ENCODE peak calls at places on chromosomes 2 and 18, in seven cellular contexts. B is GM19239; I is aorta; L is H7; V is activated CD8-positive, alpha-beta memory T cell treated with anti-CD3 and anti-CD28 coated beads, Interleukin-2, amount 10 ng/mL, durations not matched to agents 7 days and 5 days; X is omental fat pad; Z is astrocyte. T is an unnamed sample.

GRCh38 chr2:158776236-158776635 is 18.9 kb upstream of the DAPL1 start:
- DNase-seq in B (no peak), I (no peak), L (no peak), V (no peak), X (no peak), Z (no peak), T (no peak)

GRCh38 chr18:54127759-54128378 is 96.6 kb downstream of the MBD2 start:
- DNase-seq in B (no peak), I (no peak), L (peak; percentile 46), V (peak; percentile 55), X (no peak), Z (no peak), T (peak; percentile 31)

GRCh38 chr2:71945133-71945959 is 202.3 kb downstream of the CYP26B1 start:
- DNase-seq in B (no peak), I (no peak), L (no peak), V (no peak), X (no peak), Z (no peak), T (no peak)

GRCh38 chr2:200975672-200976071 is 12.2 kb upstream of the ORC2 start:
- DNase-seq in B (no peak), I (no peak), L (no peak), V (no peak), X (no peak), Z (no peak), T (no peak)

GRCh38 chr2:112032615-112033457 is 22.2 kb upstream of the TMEM87B start:
- DNase-seq in B (no peak), I (peak; percentile 83), L (no peak), V (no peak), X (no peak), Z (peak; percentile 83), T (no peak)

GRCh38 chr2:217656366-217656765 is 346.4 kb downstream of the TNS1 start:
- DNase-seq in B (no peak), I (no peak), L (no peak), V (no peak), X (no peak), Z (no peak), T (no peak)

GRCh38 chr18:12750076-12750707 is 47.4 kb downstream of the PSMG2 start:
- DNase-seq in B (no peak), I (no peak), L (no peak), V (no peak), X (no peak), Z (peak; percentile 22), T (peak; percentile 26)

GRCh38 chr2:128686881-128687550 is 368.3 kb upstream of the HS6ST1 start:
- DNase-seq in B (no peak), I (no peak), L (no peak), V (no peak), X (no peak), Z (no peak), T (peak; percentile 6)

GRCh38 chr2:128314348-128315121 is 4.1 kb downstream of the HS6ST1 start:
- DNase-seq in B (no peak), I (peak; percentile 36), L (peak; percentile 33), V (peak; percentile 34), X (no peak), Z (no peak), T (no peak)

GRCh38 chr2:118387509-118387908 is 299.2 kb downstream of the INSIG2 start:
- DNase-seq in B (no peak), I (no peak), L (no peak), V (no peak), X (no peak), Z (peak; percentile 76), T (no peak)

GRCh38 chr2:57880967-57881366 is 165.6 kb upstream of the VRK2 start:
- DNase-seq in B (no peak), I (no peak), L (no peak), V (no peak), X (no peak), Z (no peak), T (no peak)